ENCODE peak calls at places on chromosomes 7 and 10, in seven cellular contexts. H is GM04504, L is Right ventricle myocardium inferior, T is putamen, N is GDM1, A is WTC11, S is MV-4-11. F is an unnamed sample.
A peak's percentile ranks its signal among the peaks of the same experiment; 100 is the strongest.

GRCh38 chr10:101234333-101234732 is 5.1 kb upstream of the LBX1 start:
- DNase-seq in L (no peak), H (no peak), S (no peak), T (no peak), N (no peak), A (no peak), F (no peak)

GRCh38 chr7:18505870-18506460 is 10.4 kb downstream of the HDAC9 start:
- DNase-seq in N (no peak), L (no peak), A (no peak), S (no peak), H (no peak), T (no peak), F (peak; percentile 60)

GRCh38 chr10:8053446-8054242 is 844 bp upstream of the GATA3 start:
- DNase-seq in T (peak; percentile 14), L (peak; percentile 87), N (peak; percentile 54), S (peak; percentile 66), H (peak; percentile 32), A (peak; percentile 93), F (peak; percentile 65)

GRCh38 chr7:82404094-82404493 is 39.5 kb downstream of the CACNA2D1 start:
- DNase-seq in A (no peak), L (no peak), N (no peak), H (no peak), T (no peak), S (no peak), F (no peak)

GRCh38 chr10:88831709-88832108 is 19.9 kb downstream of the ANKRD22 start:
- DNase-seq in L (no peak), N (no peak), S (no peak), A (no peak), T (no peak), H (no peak), F (no peak)

GRCh38 chr10:86102446-86102845 is 264.1 kb downstream of the GRID1 start:
- DNase-seq in H (no peak), L (peak; percentile 35), N (no peak), T (no peak), S (no peak), A (no peak), F (no peak)

GRCh38 chr7:48992816-48993215 is 68.5 kb downstream of the CDC14C start:
- DNase-seq in N (no peak), H (no peak), S (no peak), L (no peak), A (no peak), T (no peak), F (no peak)

GRCh38 chr10:4307784-4308364 is 518.1 kb upstream of the AKR1E2 start:
- DNase-seq in N (no peak), A (no peak), T (no peak), S (no peak), H (no peak), L (no peak), F (no peak)

GRCh38 chr7:50614721-50615518 is 49.7 kb upstream of the DDC start:
- DNase-seq in H (no peak), S (no peak), T (no peak), L (no peak), A (no peak), N (no peak), F (no peak)

GRCh38 chr10:122113161-122113944 is 124.4 kb downstream of the TACC2 start:
- DNase-seq in L (peak; percentile 72), S (peak; percentile 49), H (peak; percentile 45), T (no peak), A (peak; percentile 65), N (no peak), F (peak; percentile 71)

GRCh38 chr7:100464210-100464660 is at the start of gene SPACDR:
- DNase-seq in H (no peak), N (no peak), L (no peak), T (no peak), A (no peak), S (no peak), F (no peak)

GRCh38 chr10:125064681-125065492 is 95.5 kb downstream of the CTBP2 start:
- DNase-seq in H (peak; percentile 64), A (no peak), S (peak; percentile 98), T (no peak), L (no peak), N (no peak), F (peak; percentile 94)

GRCh38 chr7:16114633-16115032 is 306.7 kb downstream of the CRPPA start:
- DNase-seq in A (no peak), L (no peak), H (no peak), N (no peak), T (no peak), S (no peak), F (peak; percentile 49)

GRCh38 chr7:16034353-16034752 is 347.9 kb upstream of the MEOX2 start:
- DNase-seq in N (no peak), L (no peak), S (no peak), T (no peak), A (no peak), H (peak; percentile 31), F (no peak)

GRCh38 chr10:123389520-123389919 is 235.3 kb downstream of the BUB3 start:
- DNase-seq in H (no peak), A (no peak), N (no peak), T (no peak), S (no peak), L (no peak), F (no peak)